ENCODE peak calls at places on chromosomes 7 and 10, in six cellular contexts. C, W, G, P, V and Y are unnamed samples. For H3K36me3, the result is how much of the 10 kb centered on the place peaks cover.

GRCh38 chr7:35717013-35717412 is 22.1 kb upstream of the HERPUD2 start:
- DNase-seq in C (no peak), W (no peak), G (no peak), P (no peak), V (no peak), Y (no peak)

GRCh38 chr10:87643920-87644319 is 15.8 kb upstream of the PAPSS2 start:
- DNase-seq in C (no peak), W (no peak), G (no peak), P (no peak), V (no peak), Y (no peak)

GRCh38 chr7:5653661-5654060 is 127.8 kb downstream of the RNF216 start:
- DNase-seq in C (no peak), W (no peak), G (no peak), P (no peak), V (no peak), Y (no peak)

GRCh38 chr7:42869131-42870020 is 42.5 kb downstream of the C7orf25 start:
- DNase-seq in C (no peak), W (no peak), G (no peak), P (no peak), V (no peak), Y (no peak)

GRCh38 chr10:49735161-49735560 is 27.0 kb downstream of the OGDHL start:
- DNase-seq in C (no peak), W (no peak), G (no peak), P (no peak), V (no peak), Y (no peak)

GRCh38 chr7:70505886-70506285 is 626.1 kb upstream of the GALNT17 start:
- DNase-seq in C (no peak), W (no peak), G (no peak), P (no peak), V (no peak), Y (no peak)

GRCh38 chr7:41098402-41098801 is 604.5 kb downstream of the INHBA start:
- DNase-seq in C (no peak), W (no peak), G (no peak), P (no peak), V (no peak), Y (no peak)

GRCh38 chr7:22858640-22859561 is 36.3 kb upstream of the TOMM7 start:
- DNase-seq in C (no peak), W (no peak), G (no peak), P (peak), V (no peak), Y (no peak)

GRCh38 chr7:72268826-72269225 is 143.3 kb downstream of the CALN1 start:
- DNase-seq in C (no peak), W (no peak), G (no peak), P (no peak), V (no peak), Y (no peak)

GRCh38 chr7:107995184-107996071 is 7.5 kb downstream of the LAMB1 start:
- DNase-seq in C (peak), W (no peak), G (no peak), P (peak), V (peak), Y (no peak)

GRCh38 chr7:119963654-119964053 is 309.3 kb upstream of the KCND2 start:
- DNase-seq in C (no peak), W (no peak), G (no peak), P (no peak), V (no peak), Y (no peak)

GRCh38 chr10:114938818-114939193 is 811 bp downstream of the TRUB1 start:
- DNase-seq in C (no peak), W (no peak), G (no peak), P (no peak), V (no peak), Y (no peak)

GRCh38 chr7:142872106-142872675 is 13.4 kb downstream of the TRPV6 start:
- DNase-seq in C (no peak), W (peak), G (no peak), P (no peak), V (peak), Y (no peak)

GRCh38 chr10:48556065-48556464 is 48.8 kb downstream of the ARHGAP22 start:
- DNase-seq in C (no peak), W (no peak), G (no peak), P (no peak), V (no peak), Y (no peak)

GRCh38 chr7:75875113-75876080 is 3.4 kb upstream of the RHBDD2 start:
- DNase-seq in C (no peak), W (no peak), G (no peak), P (no peak), V (no peak), Y (no peak)

GRCh38 chr7:16106300-16106699 is 315.0 kb downstream of the CRPPA start:
- DNase-seq in C (no peak), W (no peak), G (no peak), P (no peak), V (no peak), Y (no peak)

GRCh38 chr10:116133641-116134040 is 139.4 kb downstream of the GFRA1 start:
- DNase-seq in C (no peak), W (no peak), G (no peak), P (no peak), V (no peak), Y (no peak)

GRCh38 chr7:101128040-101128834 is 1.3 kb downstream of the SERPINE1 start:
- DNase-seq in C (no peak), W (no peak), G (no peak), P (no peak), V (no peak), Y (no peak)

GRCh38 chr7:101125989-101126650 is 784 bp upstream of the SERPINE1 start:
- DNase-seq in C (peak), W (no peak), G (peak), P (peak), V (peak), Y (no peak)

GRCh38 chr7:101124376-101125056 is 2.4 kb upstream of the SERPINE1 start:
- DNase-seq in C (no peak), W (no peak), G (no peak), P (peak), V (no peak), Y (no peak)

GRCh38 chr7:101127460-101128039 is 646 bp downstream of the SERPINE1 start:
- DNase-seq in C (no peak), W (no peak), G (no peak), P (no peak), V (no peak), Y (no peak)

DNA sequence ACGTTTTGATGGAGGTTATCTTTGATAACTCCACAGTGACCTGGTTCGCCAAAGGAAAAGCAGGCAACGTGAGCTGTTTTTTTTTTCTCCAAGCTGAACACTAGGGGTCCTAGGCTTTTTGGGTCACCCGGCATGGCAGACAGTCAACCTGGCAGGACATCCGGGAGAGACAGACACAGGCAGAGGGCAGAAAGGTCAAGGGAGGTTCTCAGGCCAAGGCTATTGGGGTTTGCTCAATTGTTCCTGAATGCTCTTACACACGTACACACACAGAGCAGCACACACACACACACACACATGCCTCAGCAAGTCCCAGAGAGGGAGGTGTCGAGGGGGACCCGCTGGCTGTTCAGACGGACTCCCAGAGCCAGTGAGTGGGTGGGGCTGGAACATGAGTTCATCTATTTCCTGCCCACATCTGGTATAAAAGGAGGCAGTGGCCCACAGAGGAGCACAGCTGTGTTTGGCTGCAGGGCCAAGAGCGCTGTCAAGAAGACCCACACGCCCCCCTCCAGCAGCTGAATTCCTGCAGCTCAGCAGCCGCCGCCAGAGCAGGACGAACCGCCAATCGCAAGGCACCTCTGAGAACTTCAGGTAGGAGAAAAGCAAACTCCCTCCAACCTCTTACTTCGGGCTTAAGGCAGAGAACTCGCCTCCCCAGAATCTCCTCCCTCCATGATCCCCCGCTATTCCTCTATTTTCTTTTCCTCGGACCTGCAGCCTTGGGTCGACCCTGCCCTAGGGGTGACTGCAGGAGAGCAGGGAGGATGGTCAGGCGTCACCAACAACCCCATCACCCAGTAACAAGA is at the start of gene SERPINE1:
- DNase-seq in C (peak), W (peak), G (peak), P (peak), V (peak), Y (peak)
- TF ChIP-seq POLR2A in C (no peak), W (no peak), G (peak), P (peak), V (peak), Y (no peak)

GRCh38 chr10:96548589-96548988 is 34.9 kb upstream of the TLL2 start:
- DNase-seq in C (peak), W (no peak), G (peak), P (no peak), V (peak), Y (no peak)
- H3K36me3 ChIP-seq in C (under half), W (under half), G (under half), P (under half), V (under half), Y (under half)

DNA sequence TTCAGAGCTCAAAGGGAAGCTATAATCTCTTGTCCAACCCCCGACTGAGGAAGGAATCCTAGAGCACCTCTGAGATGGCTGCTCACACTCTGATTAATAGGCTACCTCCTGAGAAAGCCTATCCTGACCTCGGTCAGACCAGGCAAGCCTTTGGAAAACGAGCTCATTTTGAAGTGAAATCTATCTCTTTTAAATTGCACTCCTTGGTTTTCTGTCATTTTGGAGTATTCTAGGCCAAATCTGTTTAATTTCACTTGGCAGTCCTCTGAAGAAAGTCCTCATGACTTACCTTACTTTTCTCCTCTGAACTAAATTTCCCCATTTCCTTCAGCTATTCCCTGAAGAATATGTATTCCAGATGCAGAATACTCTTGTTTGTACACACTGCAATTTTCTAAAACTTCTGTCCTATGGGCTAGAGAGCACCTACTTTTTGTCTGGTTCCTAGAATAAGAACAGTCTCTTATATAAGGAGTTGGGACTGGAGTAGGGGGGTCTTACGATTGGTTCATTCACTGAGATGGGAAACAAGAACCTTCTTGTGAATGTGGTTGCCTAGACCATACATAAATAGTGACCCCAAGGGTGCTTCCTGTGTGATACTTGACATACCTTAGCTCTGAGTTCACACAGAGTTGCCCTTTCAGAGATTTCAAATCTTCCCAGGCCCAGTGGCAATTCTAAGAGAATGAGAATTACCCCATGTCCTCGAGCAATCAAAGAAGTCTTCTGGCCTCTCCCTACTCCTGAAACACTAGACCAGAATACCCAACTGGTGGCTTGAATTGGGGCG is 31.9 kb upstream of the HPS1 start:
- DNase-seq in C (no peak), W (no peak), G (no peak), P (peak), V (no peak), Y (no peak)
- TF ChIP-seq POLR2A in C (no peak), W (no peak), G (no peak), P (no peak), V (no peak), Y (no peak)

DNA sequence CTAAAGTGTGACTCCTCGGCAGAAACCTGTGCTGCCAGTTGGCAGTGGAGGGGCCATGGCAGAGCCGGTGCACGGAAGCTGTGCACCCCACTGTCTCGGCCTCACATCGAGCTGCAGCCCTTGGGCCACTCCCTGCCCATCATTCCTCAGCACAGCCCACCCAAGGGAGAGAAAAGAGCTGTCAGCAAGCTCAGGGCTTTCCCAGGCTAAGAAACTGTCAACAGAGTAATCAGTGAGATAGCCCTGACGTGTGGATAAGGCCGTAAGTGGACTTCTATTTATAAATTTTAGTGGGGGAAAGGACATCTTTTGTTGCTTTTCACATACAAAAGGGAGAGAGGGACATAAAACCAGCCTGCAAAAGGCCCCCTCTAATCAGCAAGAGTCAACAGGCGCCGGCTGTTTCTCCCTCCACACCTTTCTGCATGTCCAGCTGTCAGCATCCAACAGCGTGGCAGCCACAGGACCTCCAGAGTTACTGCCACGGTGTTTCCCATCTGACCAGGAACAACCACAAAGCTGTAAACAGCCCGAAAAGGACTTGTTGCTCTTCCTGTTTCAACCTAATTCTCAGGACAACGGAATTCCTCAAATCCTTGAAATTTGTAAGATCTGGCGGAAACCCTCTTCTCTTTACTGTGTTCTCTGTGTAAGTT is 56.9 kb upstream of the DDC start:
- DNase-seq in C (no peak), W (no peak), G (no peak), P (no peak), V (no peak), Y (no peak)
- H3K36me3 ChIP-seq in C (under half), W (under half), G (under half), P (under half), V (under half), Y (under half)

DNA sequence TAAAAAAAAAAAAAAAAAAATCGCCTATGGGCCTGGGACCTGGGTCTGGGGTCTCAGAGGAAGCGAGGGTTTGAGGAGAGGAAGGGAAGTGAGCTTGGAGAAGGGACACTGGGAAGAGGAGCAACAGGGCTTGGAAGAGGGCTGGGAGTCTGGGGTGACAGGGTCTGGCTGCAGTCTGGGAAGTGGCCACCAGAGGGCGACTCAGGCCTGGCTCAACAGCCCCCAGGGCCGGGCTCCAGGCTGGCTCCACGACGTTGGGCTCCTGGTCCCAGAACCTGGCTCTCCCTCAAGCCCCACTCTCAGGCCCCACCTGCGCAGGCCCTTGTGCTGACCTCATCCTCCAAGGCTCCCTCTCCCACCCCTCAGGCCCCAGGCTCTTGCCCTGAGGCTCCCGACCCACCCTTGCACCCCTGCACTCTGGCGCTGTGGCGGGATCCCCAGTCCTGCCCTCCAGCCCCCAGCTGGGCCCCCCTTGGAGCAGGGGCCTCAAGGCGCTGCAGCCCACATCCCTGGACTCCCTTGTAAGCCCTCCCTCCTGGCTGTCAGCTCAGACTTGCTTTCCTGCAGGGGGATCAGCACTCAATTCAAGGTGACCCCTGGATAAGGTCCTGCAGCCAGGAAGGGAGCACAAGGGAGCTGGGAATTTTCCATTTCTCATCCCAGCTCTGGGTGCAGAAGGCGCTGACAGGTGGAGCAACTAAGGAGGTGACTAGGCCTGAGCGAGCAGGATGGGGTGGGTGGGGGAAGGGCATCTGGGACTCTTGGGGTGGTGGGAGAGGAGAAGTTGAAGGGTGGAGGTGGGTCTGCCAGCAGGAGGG is 5.4 kb upstream of the SPACDR start:
- DNase-seq in C (peak), W (peak), G (peak), P (peak), V (peak), Y (no peak)
- TF ChIP-seq POLR2A in C (no peak), W (no peak), G (no peak), P (no peak), V (peak), Y (no peak)